ENCODE peak calls at places on chromosomes 1 and 21, in five cellular contexts. B is epithelial cell of proximal tubule; U is CD8-positive, alpha-beta T cell; O is epithelial cell of esophagus; Q is cardiac muscle cell. X is an unnamed sample.

GRCh38 chr1:8373547-8374270 is 55.8 kb downstream of the SLC45A1 start:
- DNase-seq in B (peak; percentile 72), O (peak; percentile 49), Q (peak; percentile 85), U (no peak), X (no peak)

GRCh38 chr1:234771642-234772344 is 161.8 kb upstream of the IRF2BP2 start:
- DNase-seq in B (no peak), U (no peak), Q (no peak), O (no peak), X (no peak)

GRCh38 chr1:234627009-234627950 is 17.3 kb upstream of the IRF2BP2 start:
- DNase-seq in O (no peak), U (no peak), B (no peak), Q (peak; percentile 39), X (no peak)

GRCh38 chr1:56506314-56506743 is 73.0 kb downstream of the PLPP3 start:
- DNase-seq in Q (no peak), U (no peak), B (no peak), O (no peak), X (no peak)

GRCh38 chr1:222712253-222713090 is at the start of the genes AIDA and BROX:
- DNase-seq in O (peak; percentile 90), U (peak; percentile 98), B (no peak), Q (peak; percentile 89), X (peak; percentile 91)

GRCh38 chr1:3831689-3832088 is 25.3 kb downstream of the CEP104 start:
- DNase-seq in Q (no peak), U (no peak), O (no peak), B (no peak), X (no peak)

GRCh38 chr1:159913451-159914192 is 11.7 kb downstream of the TAGLN2 start:
- DNase-seq in O (peak; percentile 61), B (no peak), U (no peak), Q (peak; percentile 20), X (no peak)

GRCh38 chr1:162055062-162055461 is 14.4 kb upstream of the NOS1AP start:
- DNase-seq in Q (peak; percentile 81), B (peak; percentile 74), U (no peak), O (peak; percentile 92), X (no peak)

GRCh38 chr21:39079617-39080016 is 103.6 kb downstream of the PSMG1 start:
- DNase-seq in Q (peak; percentile 85), B (no peak), U (no peak), O (peak; percentile 28), X (no peak)

GRCh38 chr1:170032531-170033295 is 41.8 kb downstream of the KIFAP3 start:
- DNase-seq in O (no peak), U (no peak), Q (no peak), B (no peak), X (no peak)

GRCh38 chr21:38303300-38303699 is 46.5 kb downstream of the KCNJ15 start:
- DNase-seq in B (no peak), U (no peak), Q (peak; percentile 88), O (peak; percentile 89), X (no peak)

GRCh38 chr1:72845342-72845741 is 563.0 kb upstream of the NEGR1 start:
- DNase-seq in U (no peak), O (no peak), B (no peak), Q (peak; percentile 4), X (no peak)

GRCh38 chr1:97814121-97814520 is 106.7 kb downstream of the DPYD start:
- DNase-seq in O (peak; percentile 21), B (no peak), Q (no peak), U (no peak), X (no peak)

GRCh38 chr21:27057997-27058396 is 91.1 kb upstream of the ADAMTS5 start:
- DNase-seq in B (no peak), U (no peak), O (peak; percentile 52), Q (no peak), X (no peak)

GRCh38 chr1:153944005-153944821 is 2.3 kb downstream of the DENND4B start:
- DNase-seq in U (no peak), Q (no peak), B (no peak), O (no peak), X (no peak)

GRCh38 chr1:87683557-87683956 is 354.9 kb downstream of the LMO4 start:
- DNase-seq in U (no peak), B (no peak), O (no peak), Q (no peak), X (no peak)

GRCh38 chr1:7335224-7335879 is 435.7 kb upstream of the VAMP3 start:
- DNase-seq in O (peak; percentile 33), U (no peak), B (peak; percentile 1), Q (no peak), X (no peak)

GRCh38 chr1:151939789-151940188 is 30.5 kb upstream of the THEM4 start:
- DNase-seq in U (no peak), O (no peak), B (no peak), Q (no peak), X (no peak)

GRCh38 chr1:234611799-234612351 is 1.9 kb upstream of the IRF2BP2 start:
- DNase-seq in B (no peak), U (peak; percentile 28), O (no peak), Q (no peak), X (no peak)

GRCh38 chr21:37208056-37208705 is 59.0 kb downstream of the VPS26C start:
- DNase-seq in O (peak; percentile 18), U (no peak), B (no peak), Q (no peak), X (no peak)

GRCh38 chr1:6491076-6491449 is 404 bp downstream of the PLEKHG5 start:
- DNase-seq in O (no peak), Q (no peak), B (no peak), U (no peak), X (no peak)

GRCh38 chr21:31732891-31733520 is 1.1 kb upstream of the SCAF4 start:
- DNase-seq in Q (peak; percentile 28), B (no peak), O (no peak), U (peak; percentile 7), X (no peak)

GRCh38 chr1:79614762-79615161 is 608.2 kb upstream of the ADGRL4 start:
- DNase-seq in B (no peak), U (no peak), Q (no peak), O (no peak), X (no peak)

GRCh38 chr1:109472779-109473178 is 6.4 kb downstream of the SYPL2 start:
- DNase-seq in B (no peak), Q (no peak), O (no peak), U (no peak), X (no peak)

GRCh38 chr21:27426196-27426595 is 459.3 kb upstream of the ADAMTS5 start:
- DNase-seq in B (no peak), O (no peak), U (no peak), Q (no peak), X (no peak)

GRCh38 chr1:216606047-216606637 is 117.1 kb downstream of the ESRRG start:
- DNase-seq in U (no peak), O (no peak), Q (no peak), B (no peak), X (no peak)

GRCh38 chr21:45974073-45975016 is 7.2 kb upstream of the COL6A1 start:
- DNase-seq in U (peak; percentile 29), B (no peak), Q (peak; percentile 75), O (no peak), X (no peak)

GRCh38 chr21:17828223-17828622 is 9.1 kb upstream of the C21orf91 start:
- DNase-seq in B (no peak), U (no peak), Q (peak; percentile 35), O (peak; percentile 48), X (no peak)

GRCh38 chr1:43980255-43981134 is 1.5 kb downstream of the B4GALT2 start:
- DNase-seq in U (no peak), Q (peak; percentile 37), B (no peak), O (peak; percentile 90), X (no peak)

GRCh38 chr1:204192589-204193352 is 3.5 kb downstream of the KISS1 start:
- DNase-seq in U (no peak), Q (no peak), O (peak; percentile 30), B (no peak), X (no peak)

GRCh38 chr1:205450448-205450847 is 5.4 kb downstream of the BLACAT1 start:
- DNase-seq in O (no peak), B (no peak), Q (no peak), U (no peak), X (no peak)

GRCh38 chr1:204990059-204990664 is 52.9 kb upstream of the CNTN2 start:
- DNase-seq in U (no peak), Q (no peak), B (no peak), O (no peak), X (no peak)

GRCh38 chr1:67228791-67229190 is 62.5 kb downstream of the IL23R start:
- DNase-seq in B (no peak), Q (peak; percentile 5), O (no peak), U (no peak), X (no peak)

GRCh38 chr1:42947965-42948732 is 10.5 kb downstream of the SLC2A1 start:
- DNase-seq in B (no peak), Q (no peak), U (no peak), O (no peak), X (no peak)

GRCh38 chr1:186175588-186175987 is 199.5 kb downstream of the TPR start:
- DNase-seq in O (peak; percentile 90), B (no peak), U (no peak), Q (peak; percentile 68), X (no peak)

GRCh38 chr1:161019767-161020572 is 982 bp downstream of the F11R start:
- DNase-seq in B (no peak), O (peak; percentile 94), U (no peak), Q (peak; percentile 61), X (no peak)

GRCh38 chr1:32753532-32754281 is 51.1 kb upstream of the SYNC start:
- DNase-seq in U (peak; percentile 73), B (no peak), O (peak; percentile 87), Q (peak; percentile 62), X (peak; percentile 84)

GRCh38 chr1:206555473-206555935 is 48.2 kb downstream of the RASSF5 start:
- DNase-seq in U (peak; percentile 46), B (no peak), Q (peak; percentile 43), O (no peak), X (no peak)

GRCh38 chr1:158506369-158506987 is 34.5 kb downstream of the OR10R2 start:
- DNase-seq in U (peak; percentile 16), O (peak; percentile 59), Q (peak; percentile 68), B (no peak), X (peak; percentile 17)

DNA sequence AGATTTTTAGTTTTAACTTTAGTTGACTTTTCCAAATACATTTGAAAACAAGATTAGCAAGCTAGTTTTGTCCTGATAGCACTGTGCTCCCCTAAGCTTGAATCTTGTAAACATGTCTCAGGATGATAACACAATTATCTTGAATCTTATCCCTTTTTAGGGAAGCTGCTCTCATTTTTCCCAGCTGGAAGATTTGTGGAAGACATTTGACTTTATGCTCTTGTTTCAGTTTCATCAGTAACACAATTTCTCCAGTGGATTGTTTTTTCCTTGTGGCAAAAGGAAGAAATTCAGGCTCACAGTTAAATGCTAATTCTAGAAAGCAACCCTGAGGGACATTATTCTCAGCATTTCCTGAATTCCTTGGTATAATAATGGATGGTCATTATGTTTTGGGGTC is 88.8 kb downstream of the CDC7 start:
- DNase-seq in U (no peak), O (no peak), Q (no peak), B (no peak), X (no peak)
- TF ChIP-seq CTCF in U (no peak), O (no peak), Q (no peak), B (no peak), X (peak; percentile 11)

GRCh38 chr1:60970081-60970509 is 112.3 kb upstream of the NFIA start:
- DNase-seq in O (peak; percentile 54), U (no peak), Q (peak; percentile 61), B (no peak), X (no peak)
- TF ChIP-seq CTCF in O (peak; percentile 56), U (no peak), Q (peak; percentile 50), B (peak; percentile 49), X (peak; percentile 48)

GRCh38 chr1:226201029-226201593 is 14.6 kb upstream of the ACBD3 start:
- DNase-seq in U (no peak), O (peak; percentile 31), Q (peak; percentile 42), B (no peak), X (no peak)
- TF ChIP-seq CTCF in U (no peak), O (peak; percentile 53), Q (peak; percentile 60), B (peak; percentile 59), X (peak; percentile 35)

GRCh38 chr1:21319447-21320407 is 29.5 kb upstream of the ECE1 start:
- DNase-seq in U (no peak), Q (no peak), O (no peak), B (no peak), X (no peak)
- TF ChIP-seq CTCF in U (no peak), Q (peak; percentile 9), O (no peak), B (no peak), X (peak; percentile 40)

X was measured in progenitor cell of endocrine pancreas.